ENCODE peak calls at places on chromosomes 7 and 10, in eight cellular contexts. F, N, B, V, S, J, E and M are unnamed samples.

GRCh38 chr7:64882341-64883112 is 20.5 kb upstream of the ZNF273 start:
- DNase-seq in J (peak; percentile 27), B (no peak), N (peak; percentile 18), S (no peak), E (no peak), F (peak; percentile 89), V (no peak), M (no peak)

GRCh38 chr7:34061175-34061574 is 155.8 kb downstream of the BMPER start:
- DNase-seq in V (no peak), S (no peak), B (peak; percentile 93), J (peak; percentile 80), E (no peak), F (peak; percentile 59), N (no peak), M (no peak)

GRCh38 chr7:42285383-42285824 is 48.4 kb upstream of the GLI3 start:
- DNase-seq in B (no peak), E (no peak), S (no peak), F (no peak), J (peak; percentile 14), N (no peak), V (no peak), M (no peak)

GRCh38 chr10:48887982-48888381 is 51.7 kb downstream of the LRRC18 start:
- DNase-seq in V (no peak), S (no peak), B (no peak), E (no peak), F (no peak), J (no peak), N (no peak), M (no peak)

GRCh38 chr10:118564114-118564513 is 31.3 kb downstream of the PRLHR start:
- DNase-seq in F (no peak), J (no peak), V (no peak), N (no peak), B (no peak), S (no peak), E (no peak), M (no peak)

GRCh38 chr7:2066251-2066919 is 166.4 kb downstream of the MAD1L1 start:
- DNase-seq in V (no peak), N (no peak), B (no peak), E (no peak), S (peak; percentile 27), J (no peak), F (no peak), M (no peak)

GRCh38 chr7:121002755-121003114 is 14.2 kb downstream of the CPED1 start:
- DNase-seq in E (no peak), S (no peak), V (no peak), F (no peak), B (peak; percentile 79), J (no peak), N (no peak), M (no peak)

GRCh38 chr7:106249488-106249887 is 35.3 kb downstream of the NAMPT start:
- DNase-seq in V (no peak), J (no peak), F (no peak), N (no peak), S (no peak), B (no peak), E (no peak), M (no peak)

GRCh38 chr10:67519434-67519833 is 176.6 kb downstream of the CTNNA3 start:
- DNase-seq in N (no peak), J (no peak), E (no peak), F (no peak), V (no peak), B (no peak), S (no peak), M (no peak)

GRCh38 chr10:18226336-18226735 is 86.1 kb downstream of the CACNB2 start:
- DNase-seq in J (no peak), N (no peak), B (no peak), S (no peak), E (no peak), V (no peak), F (no peak), M (no peak)

GRCh38 chr10:1527951-1528350 is 209.4 kb downstream of the ADARB2 start:
- DNase-seq in B (no peak), E (no peak), N (no peak), V (no peak), S (no peak), J (no peak), F (no peak), M (peak; percentile 28)